ENCODE peak calls at places on chromosomes 1 and 21, in ten cellular contexts. O is K562, M is A549, E is tibial nerve, G is heart left ventricle, H is NB4, K is erythroblast, P is body of pancreas, S is transverse colon, X is HCT116. V is an unnamed sample.

GRCh38 chr1:10208537-10208936 is 1.8 kb upstream of the KIF1B start:
- DNase-seq in O (no peak), M (no peak), E (peak; percentile 9), G (peak; percentile 36), H (peak; percentile 88), K (no peak), P (no peak), S (no peak), X (no peak), V (no peak)

GRCh38 chr1:16418823-16419425 is 18.3 kb downstream of the SPATA21 start:
- DNase-seq in O (no peak), M (no peak), E (no peak), G (no peak), H (no peak), K (no peak), P (no peak), S (no peak), X (no peak), V (no peak)

GRCh38 chr1:213247038-213247437 is 196.0 kb downstream of the RPS6KC1 start:
- DNase-seq in O (no peak), M (no peak), E (no peak), G (no peak), H (no peak), K (no peak), P (no peak), S (no peak), X (no peak), V (no peak)

GRCh38 chr1:226532553-226532952 is 16.0 kb upstream of the STUM start:
- DNase-seq in O (no peak), M (no peak), E (no peak), G (no peak), H (no peak), K (no peak), P (no peak), S (no peak), X (no peak), V (no peak)

GRCh38 chr21:41283211-41283818 is 33.3 kb upstream of the FAM3B start:
- DNase-seq in O (peak; percentile 68), M (peak; percentile 69), E (peak; percentile 64), G (no peak), H (peak; percentile 80), K (peak; percentile 36), P (peak; percentile 68), S (peak; percentile 50), X (peak; percentile 39), V (peak; percentile 66)

GRCh38 chr1:3064296-3064850 is 4.6 kb upstream of the PRDM16 start:
- DNase-seq in O (no peak), M (no peak), E (no peak), G (no peak), H (no peak), K (no peak), P (no peak), S (no peak), X (no peak), V (no peak)

GRCh38 chr1:220966874-220967631 is 87.8 kb downstream of the HLX start:
- DNase-seq in O (peak; percentile 92), M (no peak), E (no peak), G (no peak), H (no peak), K (peak; percentile 98), P (no peak), S (no peak), X (no peak), V (no peak)

GRCh38 chr1:27007909-27008582 is 4.6 kb downstream of the TENT5B start:
- DNase-seq in O (no peak), M (peak; percentile 53), E (no peak), G (no peak), H (no peak), K (no peak), P (peak; percentile 77), S (peak; percentile 81), X (no peak), V (no peak)

GRCh38 chr1:211198880-211199279 is 60.3 kb upstream of the RCOR3 start:
- DNase-seq in O (no peak), M (no peak), E (no peak), G (no peak), H (no peak), K (no peak), P (no peak), S (no peak), X (no peak), V (no peak)

GRCh38 chr1:109020693-109021092 is 21.2 kb downstream of the WDR47 start:
- DNase-seq in O (no peak), M (no peak), E (no peak), G (no peak), H (no peak), K (no peak), P (no peak), S (no peak), X (no peak), V (no peak)

GRCh38 chr1:205065666-205066065 is 18.6 kb downstream of the TMEM81 start:
- DNase-seq in O (no peak), M (no peak), E (no peak), G (no peak), H (no peak), K (no peak), P (no peak), S (no peak), X (no peak), V (no peak)

GRCh38 chr1:206655471-206655882 is 20.1 kb downstream of the DYRK3 start:
- DNase-seq in O (no peak), M (no peak), E (no peak), G (peak; percentile 59), H (no peak), K (peak; percentile 12), P (peak; percentile 69), S (no peak), X (no peak), V (no peak)

GRCh38 chr1:180781718-180782117 is 131.0 kb upstream of the KIAA1614 start:
- DNase-seq in O (no peak), M (no peak), E (no peak), G (no peak), H (no peak), K (no peak), P (no peak), S (no peak), X (no peak), V (no peak)

GRCh38 chr1:41666991-41667631 is 182.6 kb upstream of the EDN2 start:
- DNase-seq in O (no peak), M (no peak), E (no peak), G (no peak), H (peak; percentile 40), K (no peak), P (peak; percentile 67), S (peak; percentile 43), X (no peak), V (no peak)

GRCh38 chr1:97143236-97143882 is 421.8 kb downstream of the PTBP2 start:
- DNase-seq in O (no peak), M (no peak), E (no peak), G (no peak), H (no peak), K (no peak), P (no peak), S (no peak), X (no peak), V (no peak)

GRCh38 chr1:207565546-207566468 is 69.8 kb downstream of the CR1 start:
- DNase-seq in O (peak; percentile 69), M (peak; percentile 27), E (no peak), G (no peak), H (peak; percentile 58), K (peak; percentile 30), P (no peak), S (no peak), X (peak; percentile 34), V (no peak)

DNA sequence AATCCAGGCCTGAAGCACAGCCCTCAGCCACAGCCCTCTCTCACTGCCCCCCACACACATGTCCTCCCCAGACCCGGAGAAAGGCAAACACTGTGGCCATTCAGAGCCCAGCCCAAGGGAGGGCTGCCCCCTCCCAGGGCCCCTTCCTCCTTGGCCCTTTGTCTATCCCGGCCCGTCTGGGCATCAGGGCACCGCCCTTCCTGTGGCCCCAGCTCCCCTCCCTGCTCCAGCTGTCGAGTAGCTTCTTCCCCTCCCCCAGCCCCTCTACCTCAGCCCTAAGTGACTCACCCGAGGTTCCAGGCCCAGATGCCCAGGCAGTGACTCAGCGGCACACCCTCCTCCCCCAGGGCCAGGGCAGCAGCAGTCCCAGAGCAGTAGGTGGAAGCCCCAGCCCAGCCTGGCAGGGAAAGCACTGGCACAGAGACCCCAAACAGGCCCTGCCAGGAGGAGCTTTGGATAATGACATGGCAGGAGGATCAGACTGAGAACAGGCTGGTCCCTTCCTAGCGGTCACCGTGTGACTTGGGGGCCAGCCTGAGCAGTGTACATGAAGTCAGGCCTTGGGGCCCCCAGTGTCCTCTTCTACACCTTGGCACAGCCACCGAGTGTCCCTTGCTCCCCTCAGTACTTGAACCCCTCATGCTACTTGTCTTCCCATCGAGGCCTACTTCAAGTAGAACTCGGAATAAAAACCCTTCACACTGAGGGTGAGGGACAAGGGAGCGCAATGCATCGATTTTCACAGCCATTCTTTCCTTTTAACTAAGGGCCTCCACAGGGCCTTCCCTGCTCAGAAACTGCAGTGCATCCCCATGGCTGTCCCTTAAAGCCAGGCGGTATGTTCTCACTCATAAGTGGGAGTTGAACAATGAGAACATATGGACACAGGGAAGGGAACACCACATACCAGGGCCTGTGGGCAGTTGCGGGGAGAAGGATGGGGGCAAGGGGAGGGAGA is 1.0 kb upstream of the S100A2 start:
- DNase-seq in O (peak; percentile 93), M (peak; percentile 99), E (peak; percentile 93), G (peak; percentile 99), H (peak; percentile 97), K (peak; percentile 95), P (peak; percentile 99), S (peak; percentile 97), X (peak; percentile 96), V (peak; percentile 93)
- TF ChIP-seq POLR2A in O (peak; percentile 60), M (no peak), E (no peak), G (peak; percentile 46), H (no peak), K (peak; percentile 70), P (peak; percentile 73), S (peak; percentile 92), X (peak; percentile 48), V (peak; percentile 55)

GRCh38 chr21:45299026-45299863 is 11.6 kb upstream of the POFUT2 start:
- DNase-seq in O (peak; percentile 83), M (no peak), E (no peak), G (peak; percentile 84), H (no peak), K (no peak), P (no peak), S (no peak), X (no peak), V (no peak)
- TF ChIP-seq POLR2A in O (no peak), M (no peak), E (no peak), G (no peak), H (no peak), K (no peak), P (no peak), S (no peak), X (no peak), V (no peak)

GRCh38 chr1:63779872-63780271 is 6.1 kb downstream of the ROR1 start:
- DNase-seq in O (no peak), M (no peak), E (no peak), G (no peak), H (no peak), K (no peak), P (no peak), S (no peak), X (no peak), V (no peak)
- TF ChIP-seq POLR2A in O (no peak), M (no peak), E (no peak), G (no peak), H (no peak), K (no peak), P (no peak), S (no peak), X (no peak), V (no peak)

DNA sequence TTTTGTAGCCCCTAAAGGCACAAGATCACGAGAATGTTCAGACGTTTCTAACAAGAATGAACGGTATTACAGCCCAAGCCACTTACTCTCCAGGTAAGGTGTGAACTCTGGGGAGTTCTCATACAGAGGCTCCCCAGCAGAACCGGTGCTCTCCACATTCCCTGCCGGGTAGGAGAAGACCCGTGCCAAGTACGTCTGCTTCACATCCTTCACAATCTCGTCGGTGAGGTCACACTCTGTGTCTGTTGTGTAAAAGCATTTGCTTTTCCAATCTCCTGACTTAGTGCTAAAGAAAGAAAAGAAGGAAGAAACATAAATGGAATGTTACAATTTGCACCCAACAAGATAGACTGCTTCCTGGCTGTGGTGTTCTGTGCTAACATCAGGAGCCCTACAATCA is 5.7 kb downstream of the F3 start:
- DNase-seq in O (no peak), M (no peak), E (no peak), G (peak; percentile 64), H (no peak), K (no peak), P (no peak), S (no peak), X (no peak), V (no peak)
- TF ChIP-seq POLR2A in O (no peak), M (no peak), E (no peak), G (no peak), H (no peak), K (no peak), P (no peak), S (no peak), X (no peak), V (no peak)

V was measured in H54.